ENCODE peak calls at places on chromosomes 2 and 18, in four cellular contexts. C, L, Q and T are unnamed samples.

GRCh38 chr2:190947711-190948251 is 66.2 kb downstream of the STAT1 start:
- DNase-seq in C (peak; percentile 51), L (peak; percentile 66), Q (peak; percentile 35), T (peak; percentile 28)

GRCh38 chr18:76349067-76349715 is 145.9 kb downstream of the ZNF516 start:
- DNase-seq in C (peak; percentile 67), L (peak; percentile 82), Q (peak; percentile 87), T (peak; percentile 92)

GRCh38 chr18:48192542-48192941 is 216.6 kb downstream of the ZBTB7C start:
- DNase-seq in C (no peak), L (no peak), Q (no peak), T (no peak)

GRCh38 chr2:42547014-42547413 is 21.4 kb upstream of the MTA3 start:
- DNase-seq in C (no peak), L (no peak), Q (peak; percentile 19), T (no peak)

GRCh38 chr2:102423368-102423767 is 408 bp downstream of the IL18RAP start:
- DNase-seq in C (no peak), L (no peak), Q (no peak), T (no peak)

GRCh38 chr2:238939521-238940403 is 91.9 kb downstream of the TWIST2 start:
- DNase-seq in C (no peak), L (no peak), Q (no peak), T (no peak)

GRCh38 chr2:232894251-232894650 is 24.2 kb downstream of the SNORC start:
- DNase-seq in C (no peak), L (no peak), Q (no peak), T (no peak)

GRCh38 chr2:16252251-16252650 is 311.9 kb downstream of the MYCN start:
- DNase-seq in C (no peak), L (no peak), Q (no peak), T (no peak)

GRCh38 chr2:7203056-7203467 is 285.9 kb downstream of the RNF144A start:
- DNase-seq in C (peak; percentile 49), L (peak; percentile 74), Q (peak; percentile 83), T (peak; percentile 74)

GRCh38 chr18:75962177-75962576 is 532.9 kb downstream of the ZNF516 start:
- DNase-seq in C (no peak), L (no peak), Q (no peak), T (no peak)

GRCh38 chr2:239495175-239495574 is 94.4 kb upstream of the HDAC4 start:
- DNase-seq in C (no peak), L (no peak), Q (no peak), T (no peak)

GRCh38 chr2:19261061-19261460 is 97.4 kb downstream of the OSR1 start:
- DNase-seq in C (no peak), L (no peak), Q (no peak), T (no peak)

GRCh38 chr2:232504438-232504837 is 15.8 kb upstream of the PRSS56 start:
- DNase-seq in C (no peak), L (no peak), Q (no peak), T (peak; percentile 62)

GRCh38 chr2:110993557-110994231 is 127.0 kb upstream of the BCL2L11 start:
- DNase-seq in C (no peak), L (peak; percentile 29), Q (peak; percentile 23), T (no peak)

GRCh38 chr2:78024991-78025390 is 502.8 kb upstream of the LRRTM4 start:
- DNase-seq in C (no peak), L (no peak), Q (no peak), T (no peak)

GRCh38 chr2:75522543-75523312 is 38.0 kb downstream of the EVA1A start:
- DNase-seq in C (peak; percentile 99), L (peak; percentile 57), Q (no peak), T (no peak)

GRCh38 chr2:181185948-181186347 is 205.5 kb downstream of the UBE2E3 start:
- DNase-seq in C (no peak), L (peak; percentile 21), Q (no peak), T (no peak)

GRCh38 chr2:164810843-164811242 is 30.8 kb downstream of the COBLL1 start:
- DNase-seq in C (peak; percentile 96), L (no peak), Q (no peak), T (no peak)

GRCh38 chr2:98912957-98913915 is 22.8 kb downstream of the CRACDL start:
- DNase-seq in C (no peak), L (peak; percentile 64), Q (no peak), T (no peak)

GRCh38 chr2:169397697-169398096 is 35.4 kb upstream of the LRP2 start:
- DNase-seq in C (no peak), L (peak; percentile 36), Q (peak; percentile 16), T (peak; percentile 22)

GRCh38 chr2:160241251-160242137 is 41.4 kb upstream of the ITGB6 start:
- DNase-seq in C (no peak), L (peak; percentile 82), Q (peak; percentile 70), T (no peak)

GRCh38 chr2:86632672-86633071 is 9.0 kb upstream of the RNF103 start:
- DNase-seq in C (peak; percentile 83), L (peak; percentile 63), Q (no peak), T (no peak)

GRCh38 chr2:200694071-200694470 is 108.3 kb downstream of the AOX1 start:
- DNase-seq in C (no peak), L (peak; percentile 53), Q (no peak), T (no peak)

GRCh38 chr2:45274190-45274926 is 265.1 kb upstream of the SIX2 start:
- DNase-seq in C (peak; percentile 95), L (peak; percentile 60), Q (no peak), T (peak; percentile 37)

GRCh38 chr2:136136921-136137320 is 19.0 kb upstream of the CXCR4 start:
- DNase-seq in C (no peak), L (peak; percentile 19), Q (no peak), T (no peak)

GRCh38 chr2:188940171-188940570 is 34.0 kb upstream of the COL3A1 start:
- DNase-seq in C (no peak), L (no peak), Q (peak; percentile 49), T (no peak)

GRCh38 chr2:102010767-102011351 is 19.1 kb downstream of the IL1R2 start:
- DNase-seq in C (no peak), L (no peak), Q (no peak), T (no peak)

GRCh38 chr18:9971313-9971920 is 57.6 kb downstream of the VAPA start:
- DNase-seq in C (peak; percentile 64), L (peak; percentile 93), Q (peak; percentile 89), T (peak; percentile 84)

GRCh38 chr2:173240083-173240482 is 114.6 kb upstream of the CDCA7 start:
- DNase-seq in C (no peak), L (no peak), Q (no peak), T (no peak)

GRCh38 chr2:121212661-121213325 is 72.2 kb downstream of the TFCP2L1 start:
- DNase-seq in C (no peak), L (no peak), Q (no peak), T (peak; percentile 50)

GRCh38 chr2:26523750-26524149 is 45.8 kb upstream of the OTOF start:
- DNase-seq in C (no peak), L (no peak), Q (no peak), T (no peak)

GRCh38 chr2:2269989-2270562 is 61.0 kb downstream of the MYT1L start:
- DNase-seq in C (no peak), L (no peak), Q (no peak), T (no peak)

GRCh38 chr2:75561566-75562512 is 1.1 kb upstream of the EVA1A start:
- DNase-seq in C (no peak), L (peak; percentile 26), Q (no peak), T (no peak)

GRCh38 chr18:63971320-63972071 is 1.6 kb downstream of the SERPINB8 start:
- DNase-seq in C (no peak), L (no peak), Q (no peak), T (peak; percentile 60)

GRCh38 chr2:60267122-60267521 is 286.3 kb downstream of the BCL11A start:
- DNase-seq in C (no peak), L (no peak), Q (no peak), T (no peak)

DNA sequence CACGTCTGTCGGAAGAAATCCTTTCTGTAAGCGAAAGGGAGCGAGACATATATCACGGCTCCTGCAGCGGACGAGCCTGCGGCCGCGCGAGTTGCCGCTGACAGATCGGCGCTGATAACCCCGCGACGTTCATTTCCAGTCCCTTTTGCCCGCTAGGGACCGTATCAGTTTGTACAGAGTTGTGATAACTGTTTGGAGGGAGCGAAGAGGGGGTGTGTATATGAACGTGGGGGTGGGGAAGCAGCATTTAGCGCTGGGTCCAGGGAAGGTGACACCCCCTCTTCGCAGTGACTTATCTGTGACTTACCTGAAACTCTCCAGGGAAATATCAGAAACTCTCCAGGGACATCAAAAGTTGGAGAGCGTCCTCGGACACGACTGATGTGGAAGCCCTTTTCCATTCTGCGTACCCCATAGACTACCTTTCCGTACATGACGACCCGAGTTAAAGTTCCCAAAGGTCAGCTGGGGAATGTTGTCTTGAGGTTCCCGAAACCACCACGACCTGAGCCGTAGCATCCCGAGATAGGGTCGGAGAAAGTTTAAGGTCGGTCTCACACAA is 948 bp upstream of the GATA6 start:
- DNase-seq in C (peak; percentile 28), L (peak; percentile 41), Q (peak; percentile 42), T (peak; percentile 70)
- TF ChIP-seq EZH2 in C (peak; percentile 73), L (no peak), Q (no peak), T (peak; percentile 91)

DNA sequence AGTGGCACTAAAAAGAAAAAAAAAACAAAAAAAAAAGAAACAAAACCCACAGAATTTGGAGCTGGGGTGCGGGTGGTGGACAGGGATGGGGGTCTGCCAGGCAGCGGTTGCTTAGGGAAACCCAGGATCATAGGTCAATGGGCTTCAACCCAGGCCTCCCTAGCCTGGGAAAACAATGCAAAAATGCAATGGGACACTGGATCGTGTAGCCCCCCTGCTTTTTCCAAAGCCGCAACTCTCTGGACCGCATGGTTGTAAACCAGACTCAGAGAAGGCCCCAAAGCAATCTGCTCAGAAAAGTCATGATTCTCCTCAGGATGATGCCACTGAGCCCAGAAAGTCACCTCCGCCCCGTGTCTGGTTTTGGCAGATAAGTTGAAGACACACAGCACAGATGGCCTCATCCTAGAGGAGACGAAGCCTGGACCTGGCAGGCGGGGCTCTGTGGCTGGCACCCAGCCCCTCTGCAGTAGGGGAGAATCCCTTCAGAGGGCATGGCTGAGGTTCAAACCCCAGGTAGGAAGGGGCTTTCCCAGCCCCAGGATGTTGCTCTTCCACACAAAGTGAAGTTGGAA is 5.1 kb downstream of the DLX2 start:
- DNase-seq in C (no peak), L (peak; percentile 35), Q (peak; percentile 62), T (peak; percentile 8)
- TF ChIP-seq EZH2 in C (peak; percentile 23), L (no peak), Q (no peak), T (no peak)

GRCh38 chr2:96122391-96122790 is 6.0 kb upstream of the ADRA2B start:
- DNase-seq in C (no peak), L (no peak), Q (no peak), T (no peak)

GRCh38 chr2:96121414-96121813 is 5.0 kb upstream of the ADRA2B start:
- DNase-seq in C (no peak), L (no peak), Q (no peak), T (no peak)

GRCh38 chr2:96124406-96125265 is 8.3 kb upstream of the ADRA2B start:
- DNase-seq in C (no peak), L (no peak), Q (no peak), T (no peak)

GRCh38 chr2:96123936-96124335 is 7.6 kb upstream of the ADRA2B start:
- DNase-seq in C (no peak), L (no peak), Q (no peak), T (no peak)

DNA sequence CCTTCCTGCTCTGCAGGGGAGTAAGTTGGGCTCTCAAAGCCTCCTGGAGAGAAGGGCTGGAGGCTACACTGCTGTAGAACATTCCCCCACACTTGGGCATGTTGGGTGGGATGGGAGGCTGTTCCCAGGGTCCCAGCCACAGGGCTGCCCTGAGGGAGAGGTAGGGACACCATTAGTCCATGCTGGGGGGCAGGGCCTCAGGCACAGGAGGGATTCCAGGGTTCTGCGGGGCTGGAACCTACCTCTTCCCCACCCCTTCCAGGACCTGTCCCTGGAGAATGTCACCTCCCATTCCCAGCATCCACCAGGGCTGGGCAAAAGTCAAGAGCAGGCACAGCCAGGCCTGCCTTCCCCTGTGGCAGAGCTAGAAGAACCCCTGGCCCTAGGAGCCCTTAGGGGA is 6.9 kb upstream of the ADRA2B start:
- DNase-seq in C (no peak), L (no peak), Q (no peak), T (no peak)
- TF ChIP-seq EZH2 in C (no peak), L (no peak), Q (no peak), T (no peak)

GRCh38 chr18:11751305-11752115 is 62.4 kb downstream of the GNAL start:
- DNase-seq in C (no peak), L (no peak), Q (peak; percentile 11), T (peak; percentile 80)
- TF ChIP-seq EZH2 in C (no peak), L (no peak), Q (no peak), T (peak; percentile 25)